ENCODE peak calls at places on chromosomes 16 and 17, in ten cellular contexts. G is right lobe of liver, F is esophagus squamous epithelium, L is adrenal gland, D is suprapubic skin, O is HCT116, J is heart left ventricle, S is prostate gland, Y is IMR-90, B is esophagus muscularis mucosa. C is an unnamed sample.

GRCh38 chr16:23597003-23597756 is 1.1 kb upstream of the NDUFAB1 start:
- DNase-seq in L (peak), S (no peak), D (no peak), F (no peak), J (no peak), O (peak), Y (no peak), G (no peak), B (no peak), C (peak)

GRCh38 chr16:85221081-85221809 is 109.0 kb upstream of the CIBAR2 start:
- DNase-seq in J (no peak), O (no peak), Y (no peak), G (no peak), L (no peak), S (no peak), F (no peak), D (no peak), B (no peak), C (no peak)

GRCh38 chr17:80938556-80938955 is 53.1 kb upstream of the CHMP6 start:
- DNase-seq in O (no peak), G (peak), J (no peak), Y (no peak), D (no peak), L (peak), S (no peak), B (no peak), F (no peak), C (peak)

GRCh38 chr17:77364941-77365583 is 224.3 kb downstream of the SEC14L1 start:
- DNase-seq in O (no peak), J (no peak), S (no peak), B (no peak), F (no peak), L (no peak), G (no peak), D (no peak), Y (no peak), C (no peak)

GRCh38 chr17:8922451-8922850 is 43.1 kb downstream of the PIK3R5 start:
- DNase-seq in S (no peak), G (no peak), O (no peak), J (no peak), L (no peak), Y (peak), D (no peak), B (peak), F (no peak), C (no peak)

GRCh38 chr16:537415-538335 is 10.2 kb downstream of the CAPN15 start:
- DNase-seq in O (no peak), G (no peak), Y (no peak), L (no peak), S (no peak), J (no peak), B (no peak), D (no peak), F (no peak), C (no peak)

GRCh38 chr17:72571813-72572396 is 451.1 kb downstream of the SOX9 start:
- DNase-seq in G (no peak), B (no peak), F (no peak), J (no peak), D (no peak), L (no peak), Y (no peak), O (no peak), S (no peak), C (no peak)

GRCh38 chr16:74449470-74449869 is 28.2 kb upstream of the CLEC18B start:
- DNase-seq in J (no peak), G (no peak), D (no peak), Y (peak), O (peak), S (no peak), L (peak), F (no peak), B (no peak), C (peak)

GRCh38 chr16:24692854-24693253 is 36.6 kb upstream of the TNRC6A start:
- DNase-seq in B (no peak), J (no peak), Y (no peak), L (no peak), G (no peak), S (no peak), O (no peak), F (no peak), D (no peak), C (no peak)

GRCh38 chr16:79400462-79401149 is 199.9 kb downstream of the MAF start:
- DNase-seq in Y (no peak), B (no peak), F (no peak), L (no peak), G (no peak), O (no peak), S (no peak), J (no peak), D (no peak), C (no peak)

GRCh38 chr17:73283841-73284282 is 22.2 kb upstream of the CPSF4L start:
- DNase-seq in O (no peak), D (no peak), B (no peak), S (no peak), G (no peak), J (peak), F (no peak), Y (no peak), L (no peak), C (no peak)

GRCh38 chr17:6755731-6756184 is at the start of gene XAF1:
- DNase-seq in F (no peak), G (no peak), D (no peak), Y (peak), L (peak), B (no peak), J (peak), S (peak), O (no peak), C (no peak)

GRCh38 chr16:66543541-66543940 is 6.4 kb downstream of the TK2 start:
- DNase-seq in L (no peak), Y (no peak), D (no peak), J (no peak), G (no peak), F (no peak), B (no peak), S (no peak), O (no peak), C (no peak)

GRCh38 chr17:40451420-40451819 is 8.2 kb downstream of the IGFBP4 start:
- DNase-seq in J (peak), B (no peak), D (no peak), G (peak), F (no peak), Y (peak), S (no peak), L (peak), O (no peak), C (peak)

GRCh38 chr17:15185625-15185991 is 79.5 kb downstream of the PMP22 start:
- DNase-seq in F (no peak), O (no peak), B (no peak), L (peak), D (no peak), S (no peak), J (peak), Y (peak), G (no peak), C (peak)

GRCh38 chr16:11392041-11392581 is 46.9 kb downstream of the RMI2 start:
- DNase-seq in G (no peak), Y (no peak), J (no peak), L (no peak), D (no peak), O (no peak), F (no peak), B (no peak), S (no peak), C (no peak)

GRCh38 chr17:78375401-78376079 is 2.9 kb upstream of the PGS1 start:
- DNase-seq in F (no peak), L (no peak), B (no peak), Y (peak), D (no peak), S (no peak), G (no peak), O (no peak), J (peak), C (peak)

GRCh38 chr16:70650216-70650615 is 3.9 kb downstream of the IL34 start:
- DNase-seq in S (no peak), J (no peak), L (no peak), Y (no peak), B (no peak), G (no peak), O (no peak), F (no peak), D (no peak), C (no peak)

GRCh38 chr16:24002619-24003018 is 166.8 kb downstream of the PRKCB start:
- DNase-seq in G (no peak), O (no peak), D (no peak), S (no peak), B (no peak), F (no peak), Y (no peak), J (no peak), L (no peak), C (no peak)

GRCh38 chr17:78748048-78748729 is 33.9 kb downstream of the CYTH1 start:
- DNase-seq in J (no peak), F (no peak), L (no peak), B (no peak), D (no peak), O (no peak), Y (no peak), S (no peak), G (no peak), C (peak)

GRCh38 chr17:50957600-50958575 is 91.7 kb upstream of the TOB1 start:
- DNase-seq in G (no peak), S (no peak), D (no peak), J (no peak), L (no peak), B (no peak), O (no peak), F (no peak), Y (no peak), C (no peak)

GRCh38 chr17:32020943-32021617 is 13.9 kb downstream of the LRRC37B start:
- DNase-seq in D (no peak), G (no peak), Y (no peak), J (no peak), L (no peak), O (no peak), B (no peak), S (no peak), F (no peak), C (no peak)

GRCh38 chr16:1874854-1875253 is 2.9 kb upstream of the MEIOB start:
- DNase-seq in F (no peak), B (no peak), S (no peak), O (no peak), L (no peak), G (peak), Y (no peak), D (no peak), J (no peak), C (no peak)

GRCh38 chr17:68290268-68290954 is 516 bp downstream of the SLC16A6 start:
- DNase-seq in D (no peak), J (peak), Y (no peak), F (no peak), B (no peak), G (peak), O (no peak), S (peak), L (peak), C (peak)

GRCh38 chr17:19260958-19261357 is 23.8 kb downstream of the EPN2 start:
- DNase-seq in D (no peak), J (no peak), L (no peak), F (no peak), S (no peak), O (peak), Y (no peak), G (no peak), B (no peak), C (no peak)

GRCh38 chr16:8070501-8070900 is 519.8 kb downstream of the TMEM114 start:
- DNase-seq in G (no peak), L (no peak), B (no peak), J (no peak), D (no peak), S (no peak), Y (no peak), O (no peak), F (no peak), C (no peak)

GRCh38 chr17:40063915-40064531 is 1.3 kb downstream of the THRA start:
- DNase-seq in G (no peak), O (no peak), Y (no peak), L (peak), S (no peak), B (no peak), J (no peak), D (no peak), F (no peak), C (no peak)

GRCh38 chr17:77319211-77320031 is 178.7 kb downstream of the SEC14L1 start:
- DNase-seq in G (peak), D (peak), F (no peak), L (peak), O (peak), S (peak), J (peak), B (peak), Y (peak), C (peak)

GRCh38 chr17:67212716-67213417 is 32.1 kb downstream of the HELZ start:
- DNase-seq in O (no peak), B (no peak), G (no peak), Y (peak), L (no peak), S (no peak), F (no peak), D (no peak), J (no peak), C (no peak)

GRCh38 chr16:86642084-86642483 is 63.7 kb downstream of the FOXL1 start:
- DNase-seq in O (peak), G (no peak), S (no peak), J (no peak), D (no peak), L (no peak), Y (no peak), B (no peak), F (no peak), C (no peak)

DNA sequence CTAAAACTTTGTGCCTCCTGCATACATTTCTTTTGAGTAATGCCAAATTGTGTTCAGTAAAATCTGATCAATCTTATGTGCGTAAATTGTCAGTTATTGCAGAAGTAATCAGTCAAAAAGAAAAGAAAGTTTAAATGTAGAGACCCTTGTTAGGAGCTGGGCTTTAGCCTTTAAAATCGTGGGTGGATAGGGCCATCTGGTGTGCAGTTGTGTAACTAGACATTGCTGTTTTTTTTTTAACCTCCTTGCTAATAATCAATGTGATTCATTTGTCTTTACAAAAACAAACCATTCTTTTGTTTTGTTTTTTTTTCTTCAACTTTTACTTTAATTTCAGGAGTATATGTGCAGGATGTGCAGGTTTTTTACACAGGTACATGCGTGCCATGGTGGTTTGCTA is 5.3 kb upstream of the WWOX start:
- DNase-seq in S (no peak), J (no peak), D (no peak), Y (no peak), G (no peak), F (no peak), L (no peak), O (no peak), B (no peak), C (no peak)
- TF ChIP-seq CTCF in S (no peak), J (no peak), D (no peak), Y (no peak), G (no peak), F (no peak), L (no peak), O (peak), B (no peak), C (no peak)

GRCh38 chr17:47205419-47205963 is 3.7 kb upstream of the MYL4 start:
- DNase-seq in D (no peak), Y (peak), F (no peak), J (peak), L (peak), S (peak), B (no peak), O (no peak), G (no peak), C (peak)

GRCh38 chr17:47201168-47201567 is 8.0 kb upstream of the MYL4 start:
- DNase-seq in G (no peak), Y (no peak), J (no peak), D (no peak), B (no peak), F (no peak), O (no peak), L (no peak), S (no peak), C (no peak)

GRCh38 chr17:47207143-47208067 is 1.7 kb upstream of the MYL4 start:
- DNase-seq in O (no peak), D (no peak), L (no peak), S (no peak), J (no peak), B (peak), G (no peak), Y (no peak), F (no peak), C (no peak)

GRCh38 chr17:47203984-47204721 is 5.0 kb upstream of the MYL4 start:
- DNase-seq in B (no peak), Y (peak), G (no peak), S (no peak), D (no peak), O (no peak), L (no peak), F (no peak), J (no peak), C (no peak)

GRCh38 chr17:47204722-47205418 is 4.3 kb upstream of the MYL4 start:
- DNase-seq in B (no peak), Y (peak), G (no peak), D (no peak), O (no peak), F (no peak), S (no peak), J (peak), L (no peak), C (no peak)
- TF ChIP-seq POLR2A in B (no peak), Y (no peak), G (no peak), D (no peak), O (no peak), F (peak), S (no peak), J (no peak), L (no peak), C (no peak)

GRCh38 chr16:81655474-81656162 is 123.5 kb upstream of the PLCG2 start:
- DNase-seq in G (no peak), Y (no peak), B (no peak), D (no peak), O (no peak), S (no peak), J (no peak), L (no peak), F (no peak), C (no peak)
- H3K27ac ChIP-seq in G (no peak), Y (no peak), B (no peak), D (no peak), O (no peak), S (no peak), J (no peak), L (peak), F (no peak), C (no peak)

DNA sequence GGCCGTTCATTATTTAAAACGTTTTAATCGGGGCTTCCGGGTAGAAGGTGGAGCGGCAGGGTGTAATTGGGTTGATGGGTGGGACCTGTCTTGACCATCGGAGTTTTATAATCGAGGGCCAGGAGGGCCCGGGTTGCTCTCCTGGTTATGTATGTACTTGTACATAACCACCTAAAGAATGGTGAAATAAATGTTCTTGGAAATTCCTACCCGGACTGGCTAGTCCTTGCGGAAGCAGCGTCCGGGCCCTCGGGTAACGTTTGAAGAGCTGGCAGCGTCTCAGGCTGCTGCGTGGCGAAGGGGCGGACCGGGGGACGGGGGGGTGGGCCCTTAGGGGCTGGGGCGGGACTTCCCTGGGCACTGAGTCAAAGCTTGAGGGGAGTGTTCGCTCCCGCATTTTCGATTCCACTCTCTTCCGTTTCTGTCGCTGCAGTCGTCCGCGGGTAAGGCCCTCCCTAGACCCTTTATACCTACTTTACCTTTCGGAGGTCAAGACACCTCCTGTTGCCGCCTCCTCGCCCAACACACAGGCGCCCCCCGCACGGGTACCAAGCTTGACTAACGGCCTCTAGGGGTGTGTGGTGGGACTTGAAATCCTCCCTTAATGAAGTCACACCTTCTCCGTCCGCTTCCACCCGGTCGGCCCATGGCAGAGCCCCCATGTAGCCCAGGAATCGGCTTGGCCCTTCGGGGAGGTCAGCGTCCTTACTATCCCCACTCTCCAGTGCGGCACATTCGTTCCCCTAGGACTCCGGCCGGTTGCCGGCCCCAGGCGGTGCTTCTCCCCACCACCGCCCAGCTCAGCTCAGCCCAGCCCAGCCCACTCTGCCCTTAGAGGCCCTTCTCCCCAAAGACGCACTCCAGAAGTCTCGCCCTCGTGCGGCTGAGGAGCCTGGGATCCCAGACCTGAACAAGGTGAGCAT is at the start of gene TMEM106A:
- DNase-seq in S (peak), Y (peak), B (peak), O (peak), D (peak), J (peak), G (peak), F (peak), L (peak), C (peak)
- TF ChIP-seq CTCF in S (peak), Y (peak), B (no peak), O (peak), D (no peak), J (no peak), G (no peak), F (no peak), L (peak), C (peak)

GRCh38 chr17:21126645-21127507 is at the start of gene DHRS7B:
- DNase-seq in L (peak), D (peak), J (peak), S (peak), Y (peak), O (peak), G (peak), F (peak), B (peak), C (peak)
- TF ChIP-seq POLR2A in L (no peak), D (no peak), J (no peak), S (peak), Y (peak), O (peak), G (peak), F (peak), B (no peak), C (peak)

C was measured in body of pancreas.